ENCODE peak calls at places on chromosomes 2 and 18, in six cellular contexts. G, U, Z, M, J and W are unnamed samples.

GRCh38 chr18:3221496-3221895 is 1.7 kb upstream of the MYOM1 start:
- DNase-seq in Z (no peak), M (no peak), G (no peak), U (no peak), J (no peak), W (no peak)

GRCh38 chr2:233100192-233100998 is 40.3 kb downstream of the INPP5D start:
- DNase-seq in U (no peak), Z (no peak), G (no peak), J (no peak), M (no peak), W (peak)

GRCh38 chr2:239466755-239467271 is 66.0 kb upstream of the HDAC4 start:
- DNase-seq in M (peak), G (no peak), J (no peak), Z (no peak), U (no peak), W (no peak)

GRCh38 chr18:30139631-30140287 is 902.8 kb downstream of the DSC3 start:
- DNase-seq in M (no peak), Z (no peak), G (no peak), J (no peak), U (no peak), W (no peak)

GRCh38 chr2:8514748-8515389 is 167.0 kb upstream of the ID2 start:
- DNase-seq in Z (no peak), M (no peak), J (no peak), U (no peak), G (no peak), W (no peak)

GRCh38 chr2:191383486-191383885 is 138.3 kb downstream of the MYO1B start:
- DNase-seq in M (no peak), Z (no peak), G (no peak), J (no peak), U (no peak), W (no peak)

GRCh38 chr2:10410716-10411437 is 37.2 kb downstream of the ODC1 start:
- DNase-seq in G (no peak), Z (no peak), J (peak), M (no peak), U (peak), W (no peak)

GRCh38 chr2:33051586-33052385 is 105.0 kb downstream of the LTBP1 start:
- DNase-seq in G (no peak), U (peak), Z (peak), M (no peak), J (peak), W (no peak)

GRCh38 chr2:240946654-240947053 is 40.5 kb downstream of the CROCC2 start:
- DNase-seq in M (peak), J (no peak), G (no peak), Z (peak), U (peak), W (peak)

GRCh38 chr2:84116132-84116531 is 342.9 kb downstream of the SUCLG1 start:
- DNase-seq in J (no peak), Z (no peak), U (no peak), M (no peak), G (no peak), W (no peak)

GRCh38 chr2:9000442-9000841 is 3.0 kb downstream of the MBOAT2 start:
- DNase-seq in Z (no peak), J (no peak), U (no peak), M (no peak), G (no peak), W (no peak)

GRCh38 chr2:101002562-101003277 is 631 bp downstream of the RPL31 start:
- DNase-seq in M (no peak), Z (peak), J (peak), G (no peak), U (no peak), W (no peak)

GRCh38 chr2:217367464-217367863 is 507.6 kb upstream of the TNP1 start:
- DNase-seq in G (peak), U (no peak), Z (no peak), J (peak), M (no peak), W (no peak)

GRCh38 chr2:4827836-4828235 is 864.3 kb upstream of the SOX11 start:
- DNase-seq in Z (no peak), J (no peak), M (no peak), U (no peak), G (no peak), W (no peak)

GRCh38 chr2:8149985-8150547 is 531.8 kb upstream of the ID2 start:
- DNase-seq in U (no peak), G (no peak), M (no peak), J (peak), Z (no peak), W (no peak)

GRCh38 chr2:233814063-233814435 is 35.9 kb downstream of the MROH2A start:
- DNase-seq in M (no peak), U (no peak), G (no peak), J (peak), Z (peak), W (no peak)

GRCh38 chr2:199455533-199456382 is 2.0 kb downstream of the SATB2 start:
- DNase-seq in M (no peak), J (peak), U (peak), G (no peak), Z (peak), W (no peak)

GRCh38 chr2:177724398-177725287 is 332.1 kb downstream of the AGPS start:
- DNase-seq in Z (peak), M (no peak), J (peak), U (no peak), G (no peak), W (no peak)

GRCh38 chr2:127525692-127526141 is 572 bp downstream of the IWS1 start:
- DNase-seq in U (no peak), Z (peak), J (peak), M (no peak), G (peak), W (no peak)

GRCh38 chr2:173090291-173090877 is 14.7 kb downstream of the MAP3K20 start:
- DNase-seq in Z (peak), G (no peak), U (peak), M (peak), J (peak), W (no peak)

GRCh38 chr2:200616193-200616592 is 30.4 kb downstream of the AOX1 start:
- DNase-seq in M (peak), Z (no peak), U (no peak), G (no peak), J (no peak), W (no peak)

GRCh38 chr2:43764086-43764710 is 9.6 kb upstream of the DYNC2LI1 start:
- DNase-seq in G (no peak), J (no peak), Z (peak), U (no peak), M (no peak), W (no peak)

GRCh38 chr2:205593891-205594290 is 88.4 kb upstream of the NRP2 start:
- DNase-seq in G (no peak), Z (peak), M (no peak), J (peak), U (peak), W (no peak)

GRCh38 chr2:10447300-10448207 is 573 bp downstream of the ODC1 start:
- DNase-seq in M (no peak), Z (peak), U (no peak), G (no peak), J (peak), W (no peak)

GRCh38 chr2:121128741-121129659 is 156.0 kb downstream of the TFCP2L1 start:
- DNase-seq in J (peak), Z (peak), M (peak), G (no peak), U (no peak), W (no peak)

GRCh38 chr18:34121157-34121807 is 103.4 kb downstream of the NOL4 start:
- DNase-seq in G (no peak), J (peak), Z (peak), M (no peak), U (no peak), W (no peak)

GRCh38 chr2:69694894-69695849 is 46.8 kb upstream of the ANXA4 start:
- DNase-seq in Z (peak), G (peak), U (no peak), J (peak), M (no peak), W (no peak)

GRCh38 chr2:213275265-213275664 is 9.0 kb upstream of the SPAG16 start:
- DNase-seq in U (no peak), M (no peak), G (no peak), J (no peak), Z (no peak), W (no peak)

GRCh38 chr2:10161206-10161931 is 38.8 kb downstream of the RRM2 start:
- DNase-seq in M (no peak), G (no peak), Z (no peak), U (no peak), J (peak), W (no peak)

GRCh38 chr2:85804583-85804982 is 50.8 kb downstream of the ATOH8 start:
- DNase-seq in M (no peak), Z (peak), G (no peak), U (no peak), J (no peak), W (no peak)

GRCh38 chr2:29063646-29064372 is 10.5 kb downstream of the PCARE start:
- DNase-seq in M (no peak), U (no peak), G (peak), J (peak), Z (peak), W (no peak)

GRCh38 chr2:194346189-194346588 is 1310.8 kb upstream of the SLC39A10 start:
- DNase-seq in G (no peak), Z (no peak), U (no peak), J (no peak), M (no peak), W (no peak)

GRCh38 chr2:72813841-72814240 is 12.0 kb downstream of the EXOC6B start:
- DNase-seq in U (no peak), G (no peak), J (peak), M (no peak), Z (peak), W (no peak)

GRCh38 chr2:190961918-190962487 is 52.0 kb downstream of the STAT1 start:
- DNase-seq in U (no peak), G (no peak), Z (peak), J (peak), M (no peak), W (no peak)

GRCh38 chr2:106363788-106364187 is 104.4 kb downstream of the RGPD3 start:
- DNase-seq in Z (no peak), G (no peak), U (no peak), J (no peak), M (no peak), W (no peak)

GRCh38 chr2:106366145-106366544 is 102.1 kb downstream of the RGPD3 start:
- DNase-seq in Z (no peak), J (no peak), G (no peak), M (no peak), U (no peak), W (no peak)
- TF ChIP-seq CTCF in Z (no peak), J (no peak), G (no peak), M (no peak), U (no peak), W (no peak)

DNA sequence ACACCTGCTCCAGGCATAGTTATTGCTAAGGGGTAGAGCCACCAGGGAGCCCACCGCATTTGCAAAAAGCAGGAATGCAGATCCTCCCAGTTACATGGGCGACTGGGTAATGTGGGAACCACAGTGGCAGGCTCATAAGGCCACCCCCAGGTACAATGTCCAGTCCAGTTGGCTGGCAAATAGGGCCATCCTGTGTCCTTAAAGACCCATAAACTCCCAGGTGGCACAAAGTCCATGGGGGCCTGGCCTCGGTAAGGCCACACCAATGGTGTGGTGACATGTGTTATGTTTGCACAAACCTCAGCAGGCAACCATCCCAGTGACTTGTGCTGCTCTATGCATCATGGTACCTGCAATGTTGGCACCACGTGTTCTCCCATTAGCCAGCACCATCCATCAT is 283.6 kb upstream of the GYPC start:
- DNase-seq in G (no peak), Z (no peak), U (no peak), J (no peak), M (no peak), W (no peak)
- TF ChIP-seq CTCF in G (no peak), Z (no peak), U (no peak), J (no peak), M (no peak), W (no peak)

DNA sequence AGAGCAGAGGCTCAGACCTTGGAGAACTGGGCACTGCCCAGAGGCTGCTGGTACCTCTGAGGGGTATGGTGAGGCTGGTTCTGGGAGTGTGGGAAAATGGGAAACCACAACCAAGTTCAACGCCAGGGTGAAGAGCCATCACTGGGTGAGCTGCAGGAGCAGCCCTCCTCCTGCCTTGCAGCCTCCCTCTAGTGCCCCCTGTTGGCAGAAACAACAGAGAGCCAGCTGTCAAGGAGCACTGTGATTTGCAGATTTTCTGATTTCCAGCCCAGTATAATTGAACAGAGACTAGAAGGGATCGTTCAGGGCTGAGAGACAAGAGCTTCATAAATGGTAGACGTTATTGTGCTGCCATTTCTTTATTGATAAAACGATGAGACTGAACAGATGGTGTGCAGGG is 50.5 kb downstream of the MAPK4 start:
- DNase-seq in J (no peak), M (no peak), U (no peak), Z (no peak), G (no peak), W (no peak)
- TF ChIP-seq CTCF in J (no peak), M (no peak), U (no peak), Z (no peak), G (no peak), W (no peak)

GRCh38 chr2:26840937-26841610 is 6.9 kb upstream of the DPYSL5 start:
- DNase-seq in Z (no peak), G (no peak), U (no peak), M (no peak), J (peak), W (no peak)
- TF ChIP-seq CTCF in Z (peak), G (no peak), U (no peak), M (no peak), J (peak), W (no peak)

GRCh38 chr18:5066380-5066977 is 130.6 kb downstream of the AKAIN1 start:
- DNase-seq in J (no peak), M (no peak), Z (no peak), G (no peak), U (no peak), W (no peak)
- TF ChIP-seq CTCF in J (no peak), M (no peak), Z (no peak), G (no peak), U (no peak), W (peak)

GRCh38 chr2:106886916-106887758 is 1.2 kb upstream of the ST6GAL2 start:
- DNase-seq in U (no peak), J (peak), G (no peak), Z (no peak), M (peak), W (no peak)
- TF ChIP-seq CTCF in U (no peak), J (no peak), G (no peak), Z (no peak), M (no peak), W (no peak)

DNA sequence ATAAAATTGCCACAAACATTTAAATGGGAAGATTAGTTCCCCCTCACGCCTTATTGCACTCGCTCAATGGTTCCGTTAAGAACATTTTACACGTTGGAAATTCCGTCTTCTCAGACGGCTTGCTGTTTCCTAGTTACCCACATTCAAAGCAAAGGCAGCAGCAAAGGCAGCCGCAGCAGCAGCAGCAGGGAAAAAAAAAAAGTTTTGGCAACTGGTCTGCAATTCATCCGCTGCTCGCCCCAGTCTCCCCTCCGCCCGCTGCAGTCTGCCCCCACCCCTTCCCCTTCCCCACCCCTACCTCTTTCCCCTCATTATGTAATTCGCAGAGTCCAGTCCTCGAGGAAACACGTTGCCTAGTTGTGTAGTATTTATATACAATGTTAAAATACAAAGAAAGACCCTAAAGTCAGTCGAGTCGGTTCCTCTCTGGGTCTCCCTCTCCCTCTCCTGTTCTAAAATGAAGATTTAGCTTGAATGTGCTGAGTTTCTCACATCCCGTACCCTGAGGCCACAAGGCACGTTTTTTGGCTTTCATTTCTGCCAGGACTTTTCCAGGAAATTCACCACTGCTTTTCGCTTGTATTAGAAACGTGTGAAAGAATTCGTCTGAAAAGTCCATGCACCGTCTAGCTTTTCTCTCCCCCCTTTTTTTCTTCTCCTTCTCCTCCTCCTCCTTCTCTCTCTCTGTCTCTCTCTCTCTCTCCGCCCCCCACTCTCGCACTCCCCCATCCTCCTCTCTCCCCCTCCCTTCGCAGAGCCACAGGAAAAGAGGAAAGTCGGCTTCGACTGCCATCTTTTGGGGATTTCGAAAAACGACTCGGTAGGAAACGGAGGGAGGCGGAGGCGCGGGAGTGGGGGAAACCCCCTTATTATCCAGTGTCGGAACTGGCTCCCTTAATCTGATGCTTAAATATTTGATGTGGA is 140.0 kb downstream of the MEIS1 start:
- DNase-seq in M (peak), Z (peak), J (peak), G (no peak), U (peak), W (no peak)
- TF ChIP-seq CTCF in M (peak), Z (peak), J (peak), G (peak), U (peak), W (no peak)